ENCODE peak calls at places on chromosomes 4 and X, in six cellular contexts. D is effector memory CD4-positive, alpha-beta T cell; J is AG04450; Y is pancreas; I is SJSA1; N is right cardiac atrium. A is an unnamed sample.

GRCh38 chr4:88681209-88681608 is 16.4 kb downstream of the NAP1L5 start:
- DNase-seq in N (no peak), Y (no peak), I (no peak), J (no peak), D (no peak), A (no peak)

GRCh38 chrX:3044196-3044595 is 2.9 kb downstream of the ARSF start:
- DNase-seq in D (no peak), J (no peak), I (no peak), N (no peak), Y (no peak), A (no peak)

GRCh38 chr4:30839583-30840520 is 119.7 kb downstream of the PCDH7 start:
- DNase-seq in I (no peak), N (no peak), D (no peak), J (peak; percentile 21), Y (no peak), A (peak; percentile 39)

GRCh38 chr4:152458801-152459302 is 77.0 kb downstream of the FBXW7 start:
- DNase-seq in D (no peak), Y (no peak), J (no peak), N (no peak), I (no peak), A (no peak)

GRCh38 chrX:100090931-100091330 is 319.1 kb downstream of the PCDH19 start:
- DNase-seq in N (no peak), I (no peak), Y (no peak), J (no peak), D (no peak), A (peak; percentile 34)

GRCh38 chr4:186342582-186342981 is 76.6 kb downstream of the F11 start:
- DNase-seq in J (no peak), Y (no peak), D (no peak), N (no peak), I (peak; percentile 36), A (no peak)

GRCh38 chr4:8242782-8243556 is 26.6 kb upstream of the HTRA3 start:
- DNase-seq in N (peak; percentile 80), J (no peak), D (no peak), I (no peak), Y (no peak), A (no peak)

GRCh38 chrX:119790977-119791436 is 423 bp downstream of the RPL39 start:
- DNase-seq in D (peak; percentile 13), N (no peak), Y (peak; percentile 27), I (no peak), J (no peak), A (no peak)

GRCh38 chr4:8398347-8398746 is 42.2 kb downstream of the ACOX3 start:
- DNase-seq in D (no peak), J (no peak), N (no peak), Y (no peak), I (no peak), A (no peak)

GRCh38 chrX:110671068-110671803 is 124.4 kb downstream of the CHRDL1 start:
- DNase-seq in Y (no peak), I (no peak), J (no peak), D (no peak), N (no peak), A (no peak)

GRCh38 chrX:25442501-25442900 is 426.7 kb upstream of the ARX start:
- DNase-seq in J (no peak), I (no peak), D (no peak), N (no peak), Y (no peak), A (no peak)

GRCh38 chr4:8083086-8083825 is 75.4 kb downstream of the ABLIM2 start:
- DNase-seq in J (no peak), D (no peak), Y (no peak), I (no peak), N (no peak), A (no peak)

GRCh38 chr4:125551451-125551850 is 236.7 kb downstream of the FAT4 start:
- DNase-seq in J (no peak), N (no peak), Y (no peak), D (no peak), I (no peak), A (no peak)

DNA sequence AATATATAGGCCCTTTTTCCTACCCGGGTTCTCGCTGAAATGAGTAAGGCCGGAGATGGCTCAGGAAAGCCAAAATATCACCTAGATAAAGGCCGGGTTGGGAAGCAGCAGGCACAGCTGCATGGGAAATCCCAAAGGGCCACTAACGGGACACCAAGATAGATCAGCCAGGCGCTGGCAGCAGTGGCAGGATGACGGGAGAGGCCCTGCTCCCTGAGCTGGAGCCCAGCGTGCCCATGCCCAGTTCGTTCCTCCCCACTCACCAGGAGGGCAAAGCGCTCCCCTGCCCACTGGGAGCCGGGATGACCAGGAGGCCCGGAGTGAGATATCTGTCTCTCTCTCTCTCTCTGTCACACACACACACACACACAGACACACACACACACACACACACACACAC is 109.8 kb downstream of the DCTD start:
- DNase-seq in D (no peak), Y (no peak), N (peak; percentile 56), I (peak; percentile 17), J (no peak), A (no peak)
- H3K4me3 ChIP-seq in D (no peak overlapping the region), Y (no peak overlapping the region), N (peak overlapping the region; percentile 52), I (peak overlapping the region; percentile 41), J (no peak overlapping the region), A (no peak overlapping the region)

DNA sequence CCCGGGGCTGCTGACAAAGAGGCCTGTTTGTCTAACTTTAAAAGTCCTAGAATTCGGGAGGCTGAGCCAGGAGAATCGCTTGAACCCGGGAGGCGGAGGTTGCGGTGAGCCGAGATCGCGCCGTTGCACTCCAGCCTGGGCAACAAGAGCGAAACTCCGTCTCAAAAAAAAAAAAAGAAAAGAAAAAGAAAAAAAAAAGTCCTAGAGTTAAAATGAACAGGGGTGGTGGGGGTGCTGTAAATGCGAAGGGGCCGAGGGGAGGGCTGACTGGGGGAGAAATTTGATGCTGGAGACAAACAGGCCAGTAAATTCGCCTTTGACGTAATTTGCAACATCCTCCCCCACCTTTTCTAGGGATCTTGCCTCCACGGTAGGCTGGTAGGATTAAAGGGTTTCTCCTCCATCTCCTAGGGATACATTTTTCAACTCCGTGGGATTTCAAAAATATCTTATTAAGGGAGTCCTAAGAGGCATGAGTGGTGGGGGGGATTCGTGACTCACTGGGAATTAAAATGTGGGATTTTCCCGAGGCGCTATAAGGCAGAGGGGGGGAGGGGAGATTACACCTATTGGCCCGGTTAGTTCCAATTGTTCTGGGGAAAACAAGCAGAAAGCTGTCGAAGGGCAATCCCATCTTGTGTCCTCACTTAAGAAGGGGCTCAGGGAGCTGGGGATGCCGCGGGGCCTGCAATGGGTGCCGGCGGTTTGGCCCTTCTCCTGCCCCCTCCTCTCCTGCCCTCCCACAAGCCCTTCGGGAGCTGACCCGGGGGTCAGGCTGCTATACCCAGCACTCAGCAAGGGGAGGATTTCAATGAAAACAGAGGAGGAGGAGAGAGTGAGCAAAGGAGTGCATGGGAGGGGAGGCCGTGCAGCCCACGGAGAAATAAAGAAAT is 3.0 kb upstream of the BCOR start:
- DNase-seq in I (peak; percentile 10), Y (no peak), N (no peak), D (no peak), J (no peak), A (no peak)
- H3K4me3 ChIP-seq in I (no peak overlapping the region), Y (no peak overlapping the region), N (no peak overlapping the region), D (no peak overlapping the region), J (no peak overlapping the region), A (no peak overlapping the region)

GRCh38 chr4:1171306-1172227 is 816 bp downstream of the SPON2 start:
- DNase-seq in J (no peak), I (no peak), N (peak; percentile 72), Y (no peak), D (peak; percentile 33), A (no peak)
- H3K4me3 ChIP-seq in J (peak overlapping the region; percentile 62), I (no peak overlapping the region), N (peak overlapping the region; percentile 14), Y (peak overlapping the region; percentile 7), D (peak overlapping the region; percentile 57), A (peak overlapping the region; percentile 28)

GRCh38 chr4:108160741-108161352 is 7.9 kb downstream of the LEF1 start:
- DNase-seq in N (no peak), D (no peak), I (peak; percentile 34), Y (no peak), J (no peak), A (no peak)
- H3K4me3 ChIP-seq in N (no peak overlapping the region), D (peak overlapping the region; percentile 39), I (no peak overlapping the region), Y (no peak overlapping the region), J (no peak overlapping the region), A (no peak overlapping the region)

GRCh38 chrX:154367474-154368308 is 6.7 kb downstream of the FLNA start:
- DNase-seq in I (no peak), D (no peak), Y (no peak), J (no peak), N (no peak), A (no peak)
- H3K4me3 ChIP-seq in I (peak overlapping the region; percentile 79), D (peak overlapping the region; percentile 32), Y (no peak overlapping the region), J (peak overlapping the region; percentile 92), N (no peak overlapping the region), A (peak overlapping the region; percentile 72)

DNA sequence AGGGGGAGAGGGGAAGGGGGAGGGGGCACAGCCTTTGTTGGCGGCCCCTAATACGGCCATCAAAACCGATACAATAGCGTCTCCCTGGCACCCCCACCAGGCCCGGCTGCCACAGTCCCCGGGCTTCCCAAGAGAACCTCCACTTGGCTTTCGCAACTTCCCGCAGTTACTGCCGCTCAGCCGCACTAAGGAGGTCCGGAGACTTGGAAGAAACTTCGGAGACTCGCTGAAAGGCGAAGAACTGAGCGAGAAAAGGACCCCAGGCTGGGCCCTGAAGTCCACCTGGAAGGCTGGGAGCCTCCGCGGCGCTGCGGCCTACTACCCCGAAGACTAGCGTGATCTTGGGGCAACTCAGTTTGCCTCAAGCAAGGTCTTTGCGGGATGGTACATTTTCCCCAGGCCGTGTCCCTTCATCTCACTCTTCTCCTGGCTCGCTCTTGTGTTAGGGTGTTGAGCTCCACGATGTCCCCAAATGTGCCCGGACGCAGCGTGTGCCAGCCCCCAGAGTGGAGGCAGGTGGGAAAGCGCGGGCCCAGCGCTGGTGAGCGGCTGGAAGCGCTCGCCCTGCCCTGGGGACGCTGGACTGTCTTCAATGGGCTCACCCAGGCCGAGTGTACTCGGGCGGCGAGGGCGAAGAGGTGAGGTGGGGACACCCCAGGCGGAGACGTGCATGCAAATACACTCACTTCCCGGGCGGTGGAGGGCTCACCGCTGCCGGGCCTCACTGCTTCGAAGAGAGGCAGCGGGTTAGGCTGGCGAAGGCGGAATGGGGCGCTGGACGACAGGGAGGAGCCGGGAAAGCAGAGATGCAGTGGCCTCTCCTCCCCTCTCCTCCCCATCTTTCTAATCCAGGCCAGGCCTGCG is 2.5 kb downstream of the NKX6-1 start:
- DNase-seq in N (peak; percentile 22), D (no peak), Y (peak; percentile 21), J (no peak), I (no peak), A (no peak)
- H3K4me3 ChIP-seq in N (no peak overlapping the region), D (no peak overlapping the region), Y (peak overlapping the region; percentile 52), J (no peak overlapping the region), I (peak overlapping the region; percentile 82), A (peak overlapping the region; percentile 71)

GRCh38 chr4:146333895-146334262 is 119.5 kb downstream of the REELD1 start:
- DNase-seq in J (no peak), N (no peak), D (no peak), I (no peak), Y (no peak), A (no peak)
- H3K4me3 ChIP-seq in J (peak overlapping the region; percentile 2), N (no peak overlapping the region), D (no peak overlapping the region), I (no peak overlapping the region), Y (no peak overlapping the region), A (peak overlapping the region; percentile 29)

DNA sequence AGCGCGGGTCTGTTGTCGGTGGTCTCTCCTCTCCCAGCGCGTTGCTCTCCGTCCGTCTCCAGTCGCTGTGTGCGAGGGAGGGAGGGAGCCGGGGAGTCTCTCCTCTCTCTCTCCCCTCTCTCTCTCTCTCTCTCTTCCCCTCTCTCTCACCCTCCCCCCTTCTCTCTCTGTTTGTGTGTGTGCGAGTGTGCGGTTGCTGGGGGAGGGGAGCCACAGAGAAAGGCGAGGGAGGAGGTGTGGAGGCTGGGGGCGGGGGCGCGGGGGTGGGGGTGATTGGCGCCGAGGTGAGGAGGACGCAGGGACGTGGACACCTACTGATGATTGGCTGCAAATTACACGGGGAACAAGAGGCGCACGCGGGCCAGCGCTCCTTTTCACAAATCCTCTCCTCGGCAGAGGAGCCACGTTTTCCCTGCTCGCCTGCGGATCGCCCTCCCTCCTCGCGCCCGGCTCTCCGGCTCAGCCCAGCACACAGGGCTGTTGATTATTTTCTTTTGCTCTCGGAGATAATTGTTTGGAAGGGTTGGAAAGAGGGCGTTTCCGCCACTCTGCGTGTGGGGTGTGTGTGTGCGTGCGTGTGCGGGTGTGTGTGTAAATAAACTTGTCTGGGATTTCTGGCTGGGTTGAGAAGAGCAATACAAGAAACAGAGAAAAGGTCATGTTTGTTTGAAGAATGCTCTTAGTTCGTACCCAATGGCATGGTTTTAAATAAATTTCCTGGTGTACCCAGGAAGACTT is at the start of gene CXXC4:
- DNase-seq in Y (peak; percentile 72), D (no peak), I (peak; percentile 78), J (no peak), N (peak; percentile 86), A (no peak)
- H3K4me3 ChIP-seq in Y (peak within 1 kb of the TSS; percentile 18), D (peak within 1 kb of the TSS; percentile 29), I (peak within 1 kb of the TSS; percentile 36), J (peak within 1 kb of the TSS; percentile 62), N (peak within 1 kb of the TSS; percentile 75), A (peak within 1 kb of the TSS; percentile 43)